ENCODE peak calls at places on chromosomes 6 and 20, in five cellular contexts. T is SW 1271; B is NT2/D1; E is activated CD4-positive, alpha-beta T cell treated with anti-CD3 and anti-CD28 coated beads, Interleukin-2, amount 50 U/mL, for 1 hour; I is neuronal stem cell. R is an unnamed sample.

GRCh38 chr20:57742506-57743180 is 32.8 kb upstream of the PMEPA1 start:
- DNase-seq in T (no peak), B (no peak), E (no peak), I (no peak), R (no peak)

GRCh38 chr6:154410619-154411044 is 54.0 kb upstream of the IPCEF1 start:
- DNase-seq in T (peak), B (no peak), E (no peak), I (no peak), R (peak)

GRCh38 chr6:53335224-53335994 is 13.3 kb downstream of the ELOVL5 start:
- DNase-seq in T (no peak), B (no peak), E (peak), I (no peak), R (no peak)

GRCh38 chr6:69867075-69867911 is 937 bp downstream of the COL19A1 start:
- DNase-seq in T (no peak), B (peak), E (peak), I (peak), R (no peak)

GRCh38 chr6:162032620-162033019 is 694.9 kb downstream of the PRKN start:
- DNase-seq in T (no peak), B (no peak), E (no peak), I (no peak), R (no peak)

GRCh38 chr6:146904596-146904995 is 299.6 kb upstream of the STXBP5 start:
- DNase-seq in T (no peak), B (no peak), E (no peak), I (no peak), R (no peak)

GRCh38 chr6:38459291-38459690 is 180.4 kb downstream of the BTBD9 start:
- DNase-seq in T (no peak), B (no peak), E (no peak), I (no peak), R (no peak)

GRCh38 chr6:134936927-134937326 is 13.0 kb downstream of the ALDH8A1 start:
- DNase-seq in T (no peak), B (no peak), E (no peak), I (no peak), R (no peak)

GRCh38 chr6:48736486-48737206 is 625.6 kb upstream of the PTCHD4 start:
- DNase-seq in T (no peak), B (no peak), E (no peak), I (no peak), R (no peak)

GRCh38 chr20:34390769-34391447 is 27.8 kb downstream of the ITCH start:
- DNase-seq in T (peak), B (no peak), E (peak), I (no peak), R (no peak)

GRCh38 chr6:138088307-138088744 is 18.9 kb downstream of the PERP start:
- DNase-seq in T (no peak), B (no peak), E (no peak), I (no peak), R (no peak)

GRCh38 chr6:122151768-122152167 is 247.7 kb upstream of the HSF2 start:
- DNase-seq in T (no peak), B (no peak), E (no peak), I (no peak), R (no peak)

R was measured in iPS DF 6.9.